ENCODE peak calls at places on chromosomes 16 and 17, in six cellular contexts. L, B, H, A, C and M are unnamed samples.

GRCh38 chr17:5485270-5486205 is at the start of gene DERL2:
- DNase-seq in L (peak), B (no peak), H (no peak), A (no peak), C (no peak), M (peak)

GRCh38 chr17:35295686-35296085 is 52.8 kb downstream of the SLFN5 start:
- DNase-seq in L (no peak), B (no peak), H (no peak), A (no peak), C (no peak), M (no peak)

GRCh38 chr17:39639566-39640458 is 2.9 kb downstream of the STARD3 start:
- DNase-seq in L (no peak), B (no peak), H (no peak), A (no peak), C (no peak), M (peak)

GRCh38 chr17:7515912-7516610 is 31.9 kb downstream of the POLR2A start:
- DNase-seq in L (no peak), B (no peak), H (no peak), A (no peak), C (no peak), M (peak)

GRCh38 chr16:62135903-62136302 is 99.7 kb upstream of the CDH8 start:
- DNase-seq in L (peak), B (no peak), H (no peak), A (no peak), C (no peak), M (no peak)

GRCh38 chr16:2763173-2763572 is 10.7 kb downstream of the SRRM2 start:
- DNase-seq in L (no peak), B (no peak), H (no peak), A (no peak), C (no peak), M (no peak)

GRCh38 chr17:52477824-52478614 is 319.5 kb upstream of the CA10 start:
- DNase-seq in L (no peak), B (no peak), H (no peak), A (no peak), C (no peak), M (no peak)

GRCh38 chr17:78717431-78717980 is 64.6 kb downstream of the CYTH1 start:
- DNase-seq in L (peak), B (no peak), H (no peak), A (no peak), C (no peak), M (no peak)

GRCh38 chr16:86809458-86809955 is 231.2 kb downstream of the FOXL1 start:
- DNase-seq in L (peak), B (no peak), H (no peak), A (no peak), C (no peak), M (peak)

GRCh38 chr17:13474073-13474800 is 127.5 kb downstream of the HS3ST3A1 start:
- DNase-seq in L (peak), B (no peak), H (no peak), A (no peak), C (no peak), M (no peak)

GRCh38 chr17:72976971-72977767 is 115.3 kb downstream of the SLC39A11 start:
- DNase-seq in L (peak), B (no peak), H (no peak), A (no peak), C (no peak), M (peak)

GRCh38 chr17:72850410-72850809 is 242.1 kb downstream of the SLC39A11 start:
- DNase-seq in L (peak), B (no peak), H (no peak), A (no peak), C (no peak), M (peak)

GRCh38 chr17:79020631-79021301 is 3.2 kb upstream of the C1QTNF1 start:
- DNase-seq in L (peak), B (no peak), H (no peak), A (no peak), C (no peak), M (no peak)

GRCh38 chr17:72053069-72053846 is 67.6 kb upstream of the SOX9 start:
- DNase-seq in L (no peak), B (no peak), H (no peak), A (no peak), C (no peak), M (no peak)

GRCh38 chr17:74042744-74043486 is 160.6 kb upstream of the RPL38 start:
- DNase-seq in L (peak), B (no peak), H (no peak), A (no peak), C (no peak), M (peak)

GRCh38 chr17:47615766-47616424 is 33.8 kb upstream of the KPNB1 start:
- DNase-seq in L (peak), B (no peak), H (no peak), A (no peak), C (no peak), M (peak)

GRCh38 chr17:28849281-28849680 is 5.5 kb upstream of the ERAL1 start:
- DNase-seq in L (no peak), B (no peak), H (no peak), A (no peak), C (no peak), M (no peak)

GRCh38 chr16:82055728-82056549 is 20.9 kb downstream of the HSD17B2 start:
- DNase-seq in L (peak), B (no peak), H (no peak), A (no peak), C (no peak), M (no peak)

GRCh38 chr17:15264542-15264941 is 584 bp downstream of the PMP22 start:
- DNase-seq in L (no peak), B (peak), H (no peak), A (no peak), C (no peak), M (no peak)

GRCh38 chr17:76458580-76459490 is 5.9 kb upstream of the UBE2O start:
- DNase-seq in L (peak), B (peak), H (no peak), A (no peak), C (no peak), M (peak)

GRCh38 chr17:74485012-74485743 is 18.7 kb downstream of the CD300A start:
- DNase-seq in L (no peak), B (no peak), H (no peak), A (no peak), C (no peak), M (no peak)

GRCh38 chr16:50739031-50739430 is 2.9 kb upstream of the CYLD start:
- DNase-seq in L (no peak), B (no peak), H (no peak), A (no peak), C (no peak), M (no peak)

GRCh38 chr17:73592531-73592961 is 51.7 kb downstream of the SDK2 start:
- DNase-seq in L (peak), B (no peak), H (no peak), A (no peak), C (no peak), M (no peak)

GRCh38 chr17:63190821-63191220 is 224.8 kb downstream of the TANC2 start:
- DNase-seq in L (no peak), B (no peak), H (no peak), A (no peak), C (no peak), M (no peak)

GRCh38 chr17:71522383-71522782 is 598.4 kb upstream of the SOX9 start:
- DNase-seq in L (peak), B (no peak), H (no peak), A (no peak), C (no peak), M (no peak)

GRCh38 chr17:9409430-9409829 is 166.2 kb downstream of the STX8 start:
- DNase-seq in L (peak), B (no peak), H (no peak), A (no peak), C (no peak), M (no peak)